ENCODE peak calls at places on chromosomes 13 and 19, in four cellular contexts. Y is IMR-90, O is H1, H is neuronal stem cell. N is an unnamed sample.

GRCh38 chr19:50492303-50493052 is 15.8 kb upstream of the GARIN5A start:
- DNase-seq in Y (no peak), O (no peak), H (no peak), N (peak)

GRCh38 chr13:101230271-101230890 is 185.9 kb downstream of the NALCN start:
- DNase-seq in Y (peak), O (no peak), H (no peak), N (peak)

GRCh38 chr13:87614276-87614675 is 56.9 kb upstream of the SLITRK5 start:
- DNase-seq in Y (no peak), O (no peak), H (no peak), N (no peak)

GRCh38 chr19:8083141-8083540 is 30.6 kb downstream of the CCL25 start:
- DNase-seq in Y (no peak), O (no peak), H (no peak), N (no peak)

GRCh38 chr19:18636969-18637629 is at the start of gene KLHL26:
- DNase-seq in Y (no peak), O (no peak), H (no peak), N (no peak)

GRCh38 chr13:22235285-22235949 is 564.5 kb downstream of the FGF9 start:
- DNase-seq in Y (peak), O (no peak), H (no peak), N (peak)

GRCh38 chr19:29119582-29119981 is 93.4 kb downstream of the UQCRFS1 start:
- DNase-seq in Y (no peak), O (peak), H (no peak), N (peak)

GRCh38 chr13:36163303-36163702 is 32.1 kb upstream of the DCLK1 start:
- DNase-seq in Y (no peak), O (no peak), H (no peak), N (peak)

GRCh38 chr19:44947041-44947581 is 1.3 kb downstream of the APOC2 start:
- DNase-seq in Y (no peak), O (no peak), H (no peak), N (no peak)

GRCh38 chr19:15469513-15470297 is 5.4 kb upstream of the RASAL3 start:
- DNase-seq in Y (no peak), O (peak), H (no peak), N (no peak)

GRCh38 chr19:43760941-43761340 is 6.2 kb upstream of the SMG9 start:
- DNase-seq in Y (peak), O (no peak), H (no peak), N (no peak)

GRCh38 chr13:100234524-100235136 is 145.7 kb downstream of the PCCA start:
- DNase-seq in Y (peak), O (no peak), H (no peak), N (peak)

GRCh38 chr19:42606660-42607351 is 12.1 kb upstream of the CEACAM8 start:
- DNase-seq in Y (peak), O (peak), H (peak), N (peak)

GRCh38 chr13:40228486-40228885 is 438.0 kb downstream of the FOXO1 start:
- DNase-seq in Y (no peak), O (no peak), H (no peak), N (no peak)

GRCh38 chr19:19866599-19867248 is 1.0 kb downstream of the ZNF253 start:
- DNase-seq in Y (no peak), O (peak), H (peak), N (peak)

GRCh38 chr19:35216833-35217707 is 11.5 kb downstream of the FAM187B start:
- DNase-seq in Y (no peak), O (no peak), H (no peak), N (peak)

GRCh38 chr13:32940601-32941000 is 75.6 kb upstream of the KL start:
- DNase-seq in Y (peak), O (no peak), H (no peak), N (no peak)

GRCh38 chr13:22039961-22040360 is 369.1 kb downstream of the FGF9 start:
- DNase-seq in Y (no peak), O (no peak), H (no peak), N (no peak)

GRCh38 chr19:51891193-51891747 is 3.5 kb upstream of the ZNF577 start:
- DNase-seq in Y (no peak), O (no peak), H (no peak), N (peak)

GRCh38 chr19:53463263-53463662 is 4.3 kb upstream of the ZNF813 start:
- DNase-seq in Y (peak), O (peak), H (peak), N (peak)

GRCh38 chr19:9891609-9892373 is 44.5 kb downstream of the OLFM2 start:
- DNase-seq in Y (no peak), O (no peak), H (no peak), N (no peak)

GRCh38 chr13:27125357-27126282 is 46.0 kb downstream of the USP12 start:
- DNase-seq in Y (no peak), O (no peak), H (no peak), N (peak)

GRCh38 chr13:50244913-50245574 is 229.8 kb downstream of the KCNRG start:
- DNase-seq in Y (peak), O (no peak), H (no peak), N (peak)

GRCh38 chr19:49057636-49058234 is at the start of gene CGB7:
- DNase-seq in Y (peak), O (peak), H (peak), N (peak)

GRCh38 chr19:2636897-2637683 is 65.4 kb downstream of the GNG7 start:
- DNase-seq in Y (peak), O (peak), H (peak), N (peak)

DNA sequence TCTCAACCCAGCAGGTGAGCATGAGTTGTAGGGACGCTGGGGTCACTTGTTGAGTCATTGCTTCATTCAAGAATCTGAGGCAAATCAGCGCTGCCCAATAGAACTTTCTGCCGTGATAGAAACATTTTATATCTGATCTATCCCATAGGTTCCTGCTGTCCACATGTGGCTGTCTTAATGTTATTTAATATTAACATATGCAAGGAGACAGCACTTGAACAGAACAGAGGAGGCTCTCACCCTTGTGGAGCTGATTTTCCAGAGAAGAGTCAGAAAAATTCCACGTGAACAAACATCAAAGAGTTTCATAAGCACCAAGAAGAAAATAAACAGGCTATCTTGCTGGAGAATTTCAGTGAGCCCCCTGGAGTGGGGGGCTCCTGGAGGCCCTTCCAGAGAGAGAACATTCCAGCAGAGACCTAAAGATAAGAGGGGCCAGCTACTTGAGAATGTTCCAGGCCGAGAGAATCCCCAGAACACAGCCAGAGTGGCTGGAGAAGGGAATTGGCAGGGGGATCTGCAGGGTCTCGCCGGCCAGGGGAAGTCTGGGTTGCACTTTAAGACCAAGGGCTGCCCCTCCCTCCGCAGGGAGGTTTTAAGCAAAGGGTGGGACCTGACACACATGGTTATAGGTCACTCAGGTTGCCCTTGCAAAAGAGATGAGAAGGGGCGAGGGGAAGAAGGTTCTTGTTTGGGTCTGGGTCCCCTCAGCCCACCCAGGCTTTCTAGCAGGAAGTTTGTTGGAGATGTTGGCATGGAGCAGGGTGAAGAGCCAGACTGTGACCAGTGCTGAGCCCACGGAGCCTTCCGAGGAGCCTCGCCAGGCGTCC is 135.7 kb downstream of the CRYL1 start:
- DNase-seq in Y (no peak), O (no peak), H (no peak), N (peak)
- H2BK120ac ChIP-seq in Y (no peak), O (no peak), H (no peak), N (no peak)

GRCh38 chr19:1410789-1411188 is 3.4 kb downstream of the DAZAP1 start:
- DNase-seq in Y (no peak), O (no peak), H (no peak), N (no peak)
- H3K9ac ChIP-seq in Y (no peak), O (no peak), H (peak), N (peak)

GRCh38 chr13:61410266-61410665 is 5.4 kb downstream of the PCDH20 start:
- DNase-seq in Y (no peak), O (no peak), H (no peak), N (no peak)
- H2BK120ac ChIP-seq in Y (no peak), O (no peak), H (no peak), N (no peak)

GRCh38 chr13:29397265-29397664 is 198.2 kb downstream of the SLC7A1 start:
- DNase-seq in Y (no peak), O (no peak), H (no peak), N (no peak)
- H3K9ac ChIP-seq in Y (no peak), O (no peak), H (no peak), N (no peak)

GRCh38 chr13:93289842-93290241 is 63.2 kb downstream of the GPC6 start:
- DNase-seq in Y (no peak), O (no peak), H (no peak), N (no peak)
- H2BK120ac ChIP-seq in Y (no peak), O (no peak), H (no peak), N (no peak)

GRCh38 chr13:109750376-109750775 is 36.0 kb downstream of the IRS2 start:
- DNase-seq in Y (no peak), O (no peak), H (no peak), N (peak)

GRCh38 chr13:109748677-109749076 is 37.7 kb downstream of the IRS2 start:
- DNase-seq in Y (no peak), O (no peak), H (no peak), N (no peak)

GRCh38 chr13:109749365-109749764 is 37.0 kb downstream of the IRS2 start:
- DNase-seq in Y (no peak), O (no peak), H (no peak), N (no peak)

GRCh38 chr13:109747524-109747923 is 38.9 kb downstream of the IRS2 start:
- DNase-seq in Y (no peak), O (no peak), H (no peak), N (no peak)

GRCh38 chr13:109751477-109751876 is 34.9 kb downstream of the IRS2 start:
- DNase-seq in Y (no peak), O (no peak), H (no peak), N (no peak)
- H3K9ac ChIP-seq in Y (no peak), O (no peak), H (no peak), N (no peak)

GRCh38 chr19:3817761-3818160 is 31.6 kb upstream of the MATK start:
- DNase-seq in Y (no peak), O (no peak), H (no peak), N (no peak)

GRCh38 chr19:3818479-3818878 is 32.3 kb upstream of the MATK start:
- DNase-seq in Y (peak), O (no peak), H (no peak), N (no peak)

GRCh38 chr19:3814648-3815047 is 28.5 kb upstream of the MATK start:
- DNase-seq in Y (no peak), O (no peak), H (no peak), N (no peak)

GRCh38 chr19:3818918-3819317 is 32.7 kb upstream of the MATK start:
- DNase-seq in Y (no peak), O (no peak), H (no peak), N (no peak)

DNA sequence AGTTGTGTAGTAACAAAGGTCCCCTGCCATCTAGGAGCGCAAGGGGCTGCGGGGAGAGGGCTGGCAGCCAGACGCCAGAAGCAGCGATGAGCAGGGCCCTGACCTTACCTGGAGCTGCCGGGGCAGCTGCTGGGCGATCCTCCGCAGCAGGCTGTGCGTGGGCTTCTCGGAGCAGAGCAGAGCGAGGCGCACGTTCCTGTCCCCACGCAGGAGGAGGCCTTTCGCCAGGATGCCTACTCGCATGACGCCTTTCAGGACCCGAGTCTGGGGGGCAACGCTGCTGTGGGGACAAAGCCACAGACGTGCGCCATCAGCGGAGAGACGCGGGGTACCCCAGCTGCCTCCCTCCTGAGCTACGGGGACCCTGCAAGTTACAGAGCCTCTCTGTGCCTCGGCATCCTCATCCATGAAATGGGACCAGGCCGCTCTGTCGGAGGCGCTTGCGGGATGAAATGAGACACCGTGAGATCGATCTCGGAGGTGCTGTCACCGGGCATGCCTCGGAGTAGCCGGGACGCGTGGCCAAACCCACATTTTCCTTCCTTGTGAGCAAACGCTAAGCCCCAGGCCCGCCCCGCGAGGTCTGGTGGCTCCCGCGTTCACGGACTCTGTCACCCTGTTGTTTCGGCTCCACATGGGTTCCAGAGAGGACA is 30.5 kb upstream of the MATK start:
- DNase-seq in Y (no peak), O (no peak), H (no peak), N (no peak)
- H2BK120ac ChIP-seq in Y (no peak), O (no peak), H (no peak), N (no peak)

GRCh38 chr19:4870025-4870700 is 2.7 kb upstream of the PLIN3 start:
- DNase-seq in Y (peak), O (no peak), H (no peak), N (peak)

GRCh38 chr19:4868286-4868834 is 893 bp upstream of the PLIN3 start:
- DNase-seq in Y (no peak), O (no peak), H (no peak), N (no peak)

GRCh38 chr19:4871711-4872110 is 4.2 kb upstream of the PLIN3 start:
- DNase-seq in Y (no peak), O (no peak), H (no peak), N (no peak)

GRCh38 chr19:4866595-4867424 is 657 bp downstream of the PLIN3 start:
- DNase-seq in Y (peak), O (peak), H (peak), N (peak)

DNA sequence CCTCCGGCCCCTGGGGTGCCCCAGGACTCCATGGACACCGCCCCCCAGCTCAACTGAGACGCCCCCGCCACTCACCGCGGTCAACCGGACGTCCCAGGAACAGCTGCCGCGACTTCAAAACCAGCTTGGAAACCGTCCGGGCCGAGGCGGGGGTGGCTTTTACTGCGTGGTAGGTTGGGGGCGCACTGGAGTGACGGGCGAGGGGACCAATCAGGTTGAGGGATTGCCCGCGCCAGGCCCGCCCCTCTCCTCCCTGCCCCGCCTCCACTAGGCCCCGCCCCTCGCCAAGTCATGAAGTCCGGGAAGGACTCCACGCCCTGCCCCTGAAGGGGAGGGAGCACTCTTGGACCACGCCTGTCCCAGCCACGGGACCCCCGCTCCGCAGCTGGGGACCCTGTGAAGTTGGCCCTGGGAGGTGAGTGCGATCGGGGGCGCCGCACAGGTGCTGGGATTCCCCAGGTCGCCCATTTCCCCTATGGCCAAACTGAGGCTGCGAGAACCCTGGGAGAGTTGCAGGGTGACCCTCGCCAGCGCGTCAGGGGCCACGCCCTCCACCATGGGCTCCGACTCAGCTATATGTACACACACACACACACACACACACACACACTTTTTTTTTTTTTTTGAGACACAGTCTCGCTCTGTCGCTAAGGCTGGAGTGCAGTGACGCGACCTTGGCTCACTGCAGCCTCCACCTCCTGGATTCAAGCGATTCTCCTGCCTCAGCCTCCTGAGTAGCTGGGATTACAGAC is at the start of gene PLIN3:
- DNase-seq in Y (peak), O (peak), H (peak), N (peak)
- H3K9ac ChIP-seq in Y (peak), O (no peak), H (peak), N (peak)

GRCh38 chr19:6393074-6393981 is at the start of gene GTF2F1:
- DNase-seq in Y (peak), O (peak), H (peak), N (peak)
- H2BK120ac ChIP-seq in Y (peak), O (no peak), H (peak), N (no peak)